ENCODE peak calls at places on chromosomes 1 and 21, in ten cellular contexts. N is lower lobe of right lung, B is esophagus squamous epithelium, U is fibroblast of pulmonary artery, L is cardiac muscle cell, M is BE2C, I is sigmoid colon, S is neural progenitor cell, O is upper lobe of right lung, A is OCI-LY7. W is an unnamed sample.

GRCh38 chr1:100184536-100184935 is 6.5 kb upstream of the LRRC39 start:
- DNase-seq in N (no peak), B (no peak), U (no peak), L (no peak), M (no peak), I (no peak), S (peak; percentile 37), O (no peak), A (peak; percentile 57), W (no peak)

GRCh38 chr1:41381691-41382530 is 20.7 kb downstream of the FOXO6 start:
- DNase-seq in N (peak; percentile 67), B (no peak), U (peak; percentile 19), L (peak; percentile 65), M (peak; percentile 43), I (peak; percentile 83), S (peak; percentile 78), O (peak; percentile 84), A (no peak), W (no peak)

GRCh38 chr1:96872757-96873156 is 151.2 kb downstream of the PTBP2 start:
- DNase-seq in N (no peak), B (no peak), U (no peak), L (no peak), M (no peak), I (no peak), S (peak; percentile 11), O (no peak), A (no peak), W (no peak)

GRCh38 chr21:46052703-46053651 is 44.9 kb upstream of the COL6A2 start:
- DNase-seq in N (peak; percentile 42), B (no peak), U (peak; percentile 81), L (peak; percentile 71), M (no peak), I (peak; percentile 63), S (no peak), O (no peak), A (no peak), W (no peak)

GRCh38 chr1:53582211-53583020 is 123.2 kb downstream of the DMRTB1 start:
- DNase-seq in N (no peak), B (no peak), U (no peak), L (no peak), M (no peak), I (peak; percentile 40), S (no peak), O (peak; percentile 31), A (no peak), W (peak; percentile 36)

GRCh38 chr1:153384996-153385580 is 5.8 kb downstream of the S100A8 start:
- DNase-seq in N (no peak), B (no peak), U (no peak), L (no peak), M (no peak), I (no peak), S (no peak), O (no peak), A (no peak), W (no peak)

GRCh38 chr21:28953247-28953646 is 39.4 kb downstream of the LTN1 start:
- DNase-seq in N (no peak), B (no peak), U (no peak), L (no peak), M (no peak), I (no peak), S (no peak), O (no peak), A (no peak), W (no peak)

GRCh38 chr1:232873412-232873811 is 68.2 kb downstream of the MAP10 start:
- DNase-seq in N (no peak), B (no peak), U (no peak), L (no peak), M (no peak), I (no peak), S (no peak), O (no peak), A (no peak), W (no peak)

GRCh38 chr1:27306892-27307850 is 14.8 kb upstream of the TMEM222 start:
- DNase-seq in N (no peak), B (no peak), U (no peak), L (no peak), M (peak; percentile 21), I (no peak), S (peak; percentile 83), O (peak; percentile 46), A (no peak), W (no peak)
- TF ChIP-seq CTCF in N (no peak), B (no peak), U (no peak), L (no peak), M (no peak), I (no peak), S (peak; percentile 30), O (no peak), A (peak; percentile 23), W (peak; percentile 34)

GRCh38 chr1:192168964-192169363 is 10.7 kb downstream of the RGS18 start:
- DNase-seq in N (no peak), B (no peak), U (no peak), L (no peak), M (no peak), I (no peak), S (no peak), O (no peak), A (no peak), W (no peak)

GRCh38 chr1:192170196-192170984 is 12.1 kb downstream of the RGS18 start:
- DNase-seq in N (no peak), B (no peak), U (no peak), L (peak; percentile 7), M (no peak), I (no peak), S (no peak), O (no peak), A (no peak), W (no peak)

GRCh38 chr1:192171123-192171522 is 12.9 kb downstream of the RGS18 start:
- DNase-seq in N (no peak), B (no peak), U (no peak), L (no peak), M (no peak), I (no peak), S (no peak), O (no peak), A (no peak), W (no peak)

DNA sequence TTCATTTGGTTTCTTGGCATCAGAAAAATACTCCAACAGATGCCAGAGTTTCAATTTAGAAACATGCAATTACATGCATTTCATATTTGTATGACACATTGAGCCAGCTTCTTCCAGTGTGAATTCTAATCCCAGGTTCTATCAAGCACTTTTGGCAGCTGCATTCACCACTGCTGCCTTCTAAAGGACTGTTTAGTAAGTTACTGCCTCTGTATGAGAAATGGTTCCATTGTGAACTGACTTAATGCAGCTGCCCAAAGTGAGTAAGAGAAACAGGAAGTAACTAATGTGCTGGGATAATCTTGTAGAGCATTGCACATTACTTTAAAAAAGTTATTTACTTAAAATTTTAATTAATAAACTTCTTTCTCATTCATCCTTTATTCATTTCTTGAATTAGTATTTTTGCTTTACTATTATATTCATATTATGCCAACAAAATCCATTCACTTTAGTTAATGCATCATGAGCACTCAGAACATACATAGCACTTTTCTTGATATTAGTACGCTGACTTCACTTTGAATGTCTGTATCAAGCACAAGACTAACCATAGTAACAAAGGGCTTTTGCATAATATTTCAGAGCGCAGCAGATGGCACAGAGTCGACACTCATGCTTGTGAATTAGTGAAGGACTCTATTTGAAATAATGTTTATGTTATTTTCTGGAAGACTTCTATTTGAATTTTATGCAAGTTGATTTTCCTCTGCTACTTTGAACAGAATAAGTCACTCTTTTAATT is 9.9 kb downstream of the RGS18 start:
- DNase-seq in N (no peak), B (no peak), U (peak; percentile 54), L (peak; percentile 36), M (no peak), I (no peak), S (no peak), O (no peak), A (no peak), W (no peak)
- TF ChIP-seq CTCF in N (no peak), B (no peak), U (no peak), L (no peak), M (no peak), I (no peak), S (no peak), O (no peak), A (no peak), W (no peak)

GRCh38 chr1:201543871-201544521 is 5.1 kb downstream of the NAV1 start:
- DNase-seq in N (no peak), B (no peak), U (no peak), L (no peak), M (no peak), I (no peak), S (no peak), O (no peak), A (no peak), W (no peak)

GRCh38 chr1:201544710-201545109 is 5.8 kb downstream of the NAV1 start:
- DNase-seq in N (no peak), B (no peak), U (no peak), L (no peak), M (no peak), I (no peak), S (no peak), O (no peak), A (no peak), W (no peak)

GRCh38 chr1:201542166-201543045 is 3.5 kb downstream of the NAV1 start:
- DNase-seq in N (no peak), B (no peak), U (peak; percentile 76), L (peak; percentile 70), M (no peak), I (no peak), S (no peak), O (no peak), A (no peak), W (no peak)

GRCh38 chr1:201540846-201541735 is 2.2 kb downstream of the NAV1 start:
- DNase-seq in N (no peak), B (no peak), U (no peak), L (no peak), M (no peak), I (no peak), S (no peak), O (no peak), A (peak; percentile 45), W (no peak)

DNA sequence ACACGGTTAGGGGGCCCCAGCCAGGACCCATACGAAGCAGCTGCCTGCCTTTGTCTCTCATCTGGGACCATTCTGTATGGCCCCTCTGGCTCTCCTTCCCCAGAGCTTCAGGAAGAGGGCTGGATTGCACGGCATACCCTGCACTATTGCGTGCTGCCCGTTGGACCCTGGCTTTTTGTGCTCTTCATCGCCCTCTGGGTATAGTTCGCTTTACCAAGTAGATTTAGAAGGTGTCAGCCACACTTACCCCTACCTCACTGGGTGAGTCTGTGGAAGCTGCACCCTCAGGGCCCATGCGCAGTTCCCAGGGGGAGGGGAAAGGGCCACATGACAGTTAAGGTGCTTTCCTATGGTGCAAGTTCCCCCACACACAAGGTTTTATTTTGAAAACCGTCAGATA is 7.2 kb downstream of the NAV1 start:
- DNase-seq in N (no peak), B (no peak), U (no peak), L (no peak), M (peak; percentile 59), I (no peak), S (peak; percentile 50), O (no peak), A (no peak), W (no peak)
- TF ChIP-seq CTCF in N (no peak), B (no peak), U (peak; percentile 7), L (no peak), M (peak; percentile 49), I (no peak), S (peak; percentile 30), O (no peak), A (peak; percentile 50), W (peak; percentile 32)

DNA sequence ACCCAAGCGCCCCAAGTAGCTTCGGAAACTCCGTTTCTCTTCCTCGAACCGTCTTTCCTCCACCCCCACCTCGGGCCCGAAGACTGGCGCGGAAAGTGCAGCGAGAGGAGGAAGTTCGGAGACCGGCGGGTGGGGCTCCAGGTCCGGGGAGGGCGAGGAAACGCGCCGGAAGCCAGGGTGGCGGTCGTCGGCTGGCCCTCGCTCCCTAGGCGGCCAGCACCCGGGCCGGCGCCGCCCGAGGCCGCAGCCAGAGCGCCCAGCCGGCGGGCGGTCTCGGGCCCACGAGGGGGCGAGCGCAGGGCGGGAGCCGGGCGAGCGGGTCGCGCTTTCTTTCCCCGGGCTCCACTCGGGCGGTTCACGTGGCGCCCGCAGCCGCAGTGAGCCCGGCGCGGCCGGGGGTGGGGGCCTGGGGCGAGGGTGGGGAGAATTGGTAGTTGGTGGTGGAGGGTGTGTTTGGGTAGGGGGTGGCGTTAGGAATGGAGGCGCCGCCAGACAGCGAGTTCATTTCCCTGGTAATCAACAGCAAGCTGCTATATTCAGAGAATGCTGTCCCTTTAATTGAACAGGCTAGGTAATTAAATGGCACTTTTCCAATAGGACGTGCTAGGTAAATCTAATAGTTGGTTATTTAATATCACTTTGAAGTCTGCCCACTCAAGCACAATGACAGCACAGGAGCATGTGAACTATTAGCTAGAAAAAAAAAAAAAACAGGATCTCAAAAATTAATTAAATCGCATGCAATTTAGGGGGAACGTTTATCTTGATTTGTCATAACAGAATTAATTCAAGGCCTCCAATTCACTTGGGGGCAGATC is 6.7 kb downstream of the LMO4 start:
- DNase-seq in N (peak; percentile 85), B (peak; percentile 16), U (peak; percentile 45), L (peak; percentile 60), M (peak; percentile 65), I (peak; percentile 81), S (peak; percentile 73), O (peak; percentile 91), A (peak; percentile 77), W (no peak)
- TF ChIP-seq CTCF in N (peak; percentile 27), B (peak; percentile 32), U (no peak), L (peak; percentile 16), M (no peak), I (no peak), S (peak; percentile 13), O (peak; percentile 22), A (peak; percentile 19), W (peak; percentile 73)